ENCODE peak calls at places on chromosomes 12 and 14, in eight cellular contexts. R is suprapubic skin, V is endothelial cell of umbilical vein, G is heart left ventricle, A is K562, B is upper lobe of left lung, D is NB4, Q is testis. N is an unnamed sample.

GRCh38 chr14:20418501-20418909 is 5.2 kb upstream of the TEP1 start:
- DNase-seq in A (no peak), Q (no peak), B (no peak), D (no peak), V (no peak), R (no peak), G (no peak), N (no peak)

GRCh38 chr12:90816353-90817089 is 138.5 kb downstream of the CCER1 start:
- DNase-seq in V (peak), D (no peak), G (no peak), B (no peak), A (no peak), Q (no peak), R (no peak), N (no peak)

GRCh38 chr12:116498471-116498870 is 60.7 kb upstream of the MAP1LC3B2 start:
- DNase-seq in R (no peak), D (no peak), A (no peak), G (no peak), B (no peak), Q (no peak), V (no peak), N (no peak)

GRCh38 chr12:6667559-6668210 is 4.8 kb upstream of the ING4 start:
- DNase-seq in D (no peak), R (no peak), Q (no peak), V (no peak), B (no peak), G (no peak), A (no peak), N (no peak)

GRCh38 chr12:103571286-103571685 is 15.8 kb upstream of the STAB2 start:
- DNase-seq in D (no peak), B (no peak), V (peak), A (no peak), R (no peak), Q (peak), G (peak), N (no peak)

GRCh38 chr12:52081263-52081733 is 1.8 kb downstream of the SMIM41 start:
- DNase-seq in A (no peak), V (no peak), D (peak), R (no peak), B (no peak), G (peak), Q (no peak), N (no peak)

GRCh38 chr12:108884116-108885012 is 4.5 kb downstream of the DAO start:
- DNase-seq in R (no peak), V (peak), A (peak), G (peak), Q (peak), B (peak), D (peak), N (no peak)

GRCh38 chr14:73223049-73223448 is 14.3 kb upstream of the PAPLN start:
- DNase-seq in V (no peak), B (no peak), R (no peak), D (no peak), Q (no peak), G (no peak), A (no peak), N (no peak)

GRCh38 chr12:11545438-11546330 is 103.8 kb upstream of the ETV6 start:
- DNase-seq in R (no peak), D (peak), G (no peak), A (no peak), B (no peak), V (peak), Q (no peak), N (no peak)

GRCh38 chr12:47942327-47943230 is 20.8 kb upstream of the TMEM106C start:
- DNase-seq in Q (no peak), D (peak), R (no peak), B (no peak), G (no peak), V (no peak), A (peak), N (no peak)

GRCh38 chr12:47939009-47939601 is 24.3 kb upstream of the TMEM106C start:
- DNase-seq in G (peak), A (no peak), D (no peak), Q (peak), B (no peak), R (no peak), V (no peak), N (no peak)

GRCh38 chr12:47940773-47941474 is 22.5 kb upstream of the TMEM106C start:
- DNase-seq in Q (no peak), G (no peak), A (no peak), V (no peak), D (no peak), B (peak), R (no peak), N (no peak)

GRCh38 chr12:47943492-47944359 is 19.7 kb upstream of the TMEM106C start:
- DNase-seq in V (no peak), B (no peak), Q (no peak), G (no peak), R (no peak), A (no peak), D (no peak), N (no peak)

GRCh38 chr12:47941475-47942326 is 21.7 kb upstream of the TMEM106C start:
- DNase-seq in D (no peak), R (no peak), Q (no peak), B (peak), V (no peak), A (no peak), G (no peak), N (no peak)
- H3K4me3 ChIP-seq in D (no peak), R (no peak), Q (no peak), B (no peak), V (no peak), A (no peak), G (no peak), N (no peak)

GRCh38 chr12:55743131-55743921 is 404 bp downstream of the GDF11 start:
- DNase-seq in B (peak), A (peak), R (peak), D (peak), G (peak), V (peak), Q (peak), N (no peak)
- TF ChIP-seq CTCF in B (no peak), A (peak), R (no peak), D (peak), G (no peak), V (no peak), Q (no peak), N (no peak)

GRCh38 chr14:104714681-104715080 is 9.3 kb upstream of the ADSS1 start:
- DNase-seq in D (no peak), B (no peak), A (no peak), R (no peak), Q (no peak), G (no peak), V (no peak), N (no peak)

GRCh38 chr14:104715416-104715815 is 8.6 kb upstream of the ADSS1 start:
- DNase-seq in Q (no peak), G (no peak), D (no peak), V (no peak), B (no peak), R (no peak), A (no peak), N (no peak)

GRCh38 chr14:104714066-104714465 is 10.0 kb upstream of the ADSS1 start:
- DNase-seq in G (no peak), A (no peak), D (no peak), B (no peak), Q (no peak), V (no peak), R (no peak), N (no peak)

GRCh38 chr14:104715871-104716270 is 8.2 kb upstream of the ADSS1 start:
- DNase-seq in A (no peak), V (no peak), R (no peak), B (no peak), Q (no peak), D (no peak), G (no peak), N (no peak)

GRCh38 chr14:104712881-104713734 is 10.9 kb upstream of the ADSS1 start:
- DNase-seq in V (no peak), A (no peak), D (no peak), G (no peak), B (no peak), R (no peak), Q (no peak), N (no peak)
- TF ChIP-seq POLR2A in V (no peak), A (no peak), D (no peak), G (no peak), B (no peak), R (no peak), Q (no peak), N (no peak)

GRCh38 chr12:12685305-12685704 is 10.7 kb downstream of the GPR19 start:
- DNase-seq in Q (no peak), G (no peak), V (no peak), B (no peak), A (no peak), D (no peak), R (no peak), N (no peak)
- H3K4me3 ChIP-seq in Q (no peak), G (no peak), V (no peak), B (no peak), A (no peak), D (no peak), R (no peak), N (no peak)

GRCh38 chr12:71220295-71220694 is 62.5 kb upstream of the TSPAN8 start:
- DNase-seq in A (no peak), Q (no peak), R (no peak), D (no peak), B (no peak), V (no peak), G (peak), N (no peak)

GRCh38 chr12:71214511-71215285 is 56.9 kb upstream of the TSPAN8 start:
- DNase-seq in R (no peak), A (no peak), Q (no peak), G (no peak), V (no peak), B (no peak), D (no peak), N (no peak)

GRCh38 chr12:71219224-71219623 is 61.4 kb upstream of the TSPAN8 start:
- DNase-seq in D (no peak), G (no peak), B (no peak), R (no peak), A (no peak), Q (no peak), V (no peak), N (no peak)

GRCh38 chr12:71216725-71217579 is 59.2 kb upstream of the TSPAN8 start:
- DNase-seq in V (peak), A (peak), R (no peak), B (peak), G (no peak), Q (peak), D (peak), N (no peak)
- TF ChIP-seq CTCF in V (no peak), A (peak), R (peak), B (peak), G (no peak), Q (no peak), D (peak), N (peak)

GRCh38 chr14:95037273-95037672 is 120.1 kb downstream of the DICER1 start:
- DNase-seq in G (no peak), Q (no peak), A (no peak), R (no peak), D (no peak), V (no peak), B (no peak), N (no peak)
- TF ChIP-seq POLR2A in G (no peak), Q (no peak), A (no peak), R (no peak), D (no peak), V (no peak), B (no peak), N (no peak)